ENCODE peak calls at places on chromosome 1, in ten cellular contexts. R is CD8-positive, alpha-beta memory T cell; J is fibroblast of lung; I is pancreas; X is A673; N is keratinocyte; L is tibial nerve; F is foreskin keratinocyte; U is MM.1S; Y is PC-9. M is an unnamed sample. For H3K4me1, the result is how much of the 10 kb centered on the place peaks cover.

GRCh38 chr1:112706505-112707216 is at the start of gene RHOC:
- DNase-seq in R (peak), J (peak), I (peak), X (peak), N (no peak), L (peak), F (no peak), U (peak), Y (peak), M (peak)

GRCh38 chr1:1298861-1299685 is 8.7 kb downstream of the ACAP3 start:
- DNase-seq in R (no peak), J (no peak), I (peak), X (no peak), N (no peak), L (no peak), F (no peak), U (no peak), Y (no peak), M (peak)

GRCh38 chr1:1680912-1681273 is 11.7 kb downstream of the SLC35E2B start:
- DNase-seq in R (no peak), J (no peak), I (peak), X (no peak), N (no peak), L (no peak), F (no peak), U (no peak), Y (no peak), M (peak)

GRCh38 chr1:85047472-85048295 is 616 bp downstream of the MCOLN3 start:
- DNase-seq in R (no peak), J (no peak), I (peak), X (no peak), N (no peak), L (no peak), F (no peak), U (no peak), Y (no peak), M (no peak)

GRCh38 chr1:58997060-58997411 is 213.2 kb upstream of the JUN start:
- DNase-seq in R (no peak), J (no peak), I (no peak), X (no peak), N (no peak), L (no peak), F (no peak), U (no peak), Y (no peak), M (no peak)

GRCh38 chr1:109240158-109241152 is 8.9 kb upstream of the CELSR2 start:
- DNase-seq in R (no peak), J (peak), I (peak), X (peak), N (peak), L (peak), F (peak), U (peak), Y (peak), M (peak)

GRCh38 chr1:200919386-200919785 is 24.7 kb downstream of the INAVA start:
- DNase-seq in R (no peak), J (no peak), I (no peak), X (no peak), N (no peak), L (no peak), F (no peak), U (no peak), Y (no peak), M (no peak)

GRCh38 chr1:94254073-94254810 is 16.9 kb upstream of the ARHGAP29 start:
- DNase-seq in R (no peak), J (no peak), I (no peak), X (no peak), N (no peak), L (no peak), F (no peak), U (no peak), Y (peak), M (no peak)

GRCh38 chr1:38964140-38964548 is 22.5 kb upstream of the RHBDL2 start:
- DNase-seq in R (no peak), J (no peak), I (no peak), X (no peak), N (no peak), L (no peak), F (no peak), U (no peak), Y (no peak), M (peak)

GRCh38 chr1:228343211-228343661 is 63.4 kb downstream of the TRIM11 start:
- DNase-seq in R (no peak), J (no peak), I (peak), X (no peak), N (no peak), L (no peak), F (no peak), U (no peak), Y (no peak), M (no peak)

GRCh38 chr1:208090776-208091291 is 153.3 kb downstream of the PLXNA2 start:
- DNase-seq in R (no peak), J (peak), I (no peak), X (no peak), N (no peak), L (no peak), F (no peak), U (no peak), Y (no peak), M (no peak)

GRCh38 chr1:9746211-9746610 is 77.6 kb downstream of the CLSTN1 start:
- DNase-seq in R (no peak), J (peak), I (no peak), X (no peak), N (no peak), L (no peak), F (no peak), U (no peak), Y (no peak), M (no peak)

GRCh38 chr1:225763815-225764548 is 13.6 kb upstream of the SRP9 start:
- DNase-seq in R (no peak), J (peak), I (no peak), X (no peak), N (no peak), L (no peak), F (no peak), U (no peak), Y (no peak), M (no peak)

GRCh38 chr1:96080925-96081324 is 640.7 kb upstream of the PTBP2 start:
- DNase-seq in R (no peak), J (peak), I (no peak), X (peak), N (no peak), L (no peak), F (no peak), U (no peak), Y (no peak), M (peak)

GRCh38 chr1:179385510-179385909 is 19.7 kb downstream of the AXDND1 start:
- DNase-seq in R (no peak), J (no peak), I (no peak), X (no peak), N (no peak), L (no peak), F (no peak), U (no peak), Y (no peak), M (no peak)

GRCh38 chr1:3858231-3858981 is 1.1 kb downstream of the DFFB start:
- DNase-seq in R (no peak), J (peak), I (peak), X (peak), N (no peak), L (no peak), F (peak), U (no peak), Y (no peak), M (peak)

GRCh38 chr1:16266411-16267118 is 29.6 kb upstream of the CPLANE2 start:
- DNase-seq in R (no peak), J (peak), I (no peak), X (no peak), N (no peak), L (no peak), F (no peak), U (no peak), Y (no peak), M (no peak)

GRCh38 chr1:53260631-53261247 is 22.4 kb upstream of the MAGOH start:
- DNase-seq in R (no peak), J (no peak), I (no peak), X (no peak), N (no peak), L (no peak), F (no peak), U (no peak), Y (no peak), M (no peak)

GRCh38 chr1:210688482-210689233 is 360.0 kb downstream of the HHAT start:
- DNase-seq in R (no peak), J (peak), I (no peak), X (no peak), N (no peak), L (no peak), F (no peak), U (no peak), Y (no peak), M (no peak)

GRCh38 chr1:31562707-31563360 is 13.5 kb upstream of the TINAGL1 start:
- DNase-seq in R (no peak), J (no peak), I (no peak), X (no peak), N (no peak), L (no peak), F (peak), U (no peak), Y (peak), M (no peak)

GRCh38 chr1:91278754-91279153 is 125.9 kb downstream of the HFM1 start:
- DNase-seq in R (no peak), J (peak), I (no peak), X (peak), N (no peak), L (no peak), F (no peak), U (peak), Y (no peak), M (peak)

GRCh38 chr1:8303141-8303540 is 14.8 kb upstream of the SLC45A1 start:
- DNase-seq in R (no peak), J (peak), I (no peak), X (no peak), N (no peak), L (no peak), F (peak), U (no peak), Y (no peak), M (no peak)

GRCh38 chr1:6096243-6097116 is 50.8 kb downstream of the KCNAB2 start:
- DNase-seq in R (no peak), J (no peak), I (peak), X (no peak), N (no peak), L (no peak), F (no peak), U (no peak), Y (no peak), M (no peak)

GRCh38 chr1:163585796-163586195 is 264.0 kb downstream of the NUF2 start:
- DNase-seq in R (no peak), J (no peak), I (no peak), X (no peak), N (no peak), L (no peak), F (no peak), U (no peak), Y (no peak), M (no peak)

GRCh38 chr1:85366391-85366790 is 90.0 kb upstream of the BCL10 start:
- DNase-seq in R (no peak), J (peak), I (no peak), X (peak), N (no peak), L (no peak), F (peak), U (no peak), Y (no peak), M (no peak)

GRCh38 chr1:158121604-158122254 is 59.0 kb upstream of the CD1D start:
- DNase-seq in R (no peak), J (peak), I (no peak), X (peak), N (peak), L (no peak), F (peak), U (peak), Y (peak), M (peak)

GRCh38 chr1:6624712-6625578 is at the start of gene THAP3:
- DNase-seq in R (peak), J (peak), I (peak), X (peak), N (no peak), L (peak), F (peak), U (peak), Y (peak), M (peak)

GRCh38 chr1:158836038-158836437 is 4.9 kb downstream of the MNDA start:
- DNase-seq in R (no peak), J (no peak), I (no peak), X (no peak), N (no peak), L (no peak), F (no peak), U (no peak), Y (no peak), M (no peak)

DNA sequence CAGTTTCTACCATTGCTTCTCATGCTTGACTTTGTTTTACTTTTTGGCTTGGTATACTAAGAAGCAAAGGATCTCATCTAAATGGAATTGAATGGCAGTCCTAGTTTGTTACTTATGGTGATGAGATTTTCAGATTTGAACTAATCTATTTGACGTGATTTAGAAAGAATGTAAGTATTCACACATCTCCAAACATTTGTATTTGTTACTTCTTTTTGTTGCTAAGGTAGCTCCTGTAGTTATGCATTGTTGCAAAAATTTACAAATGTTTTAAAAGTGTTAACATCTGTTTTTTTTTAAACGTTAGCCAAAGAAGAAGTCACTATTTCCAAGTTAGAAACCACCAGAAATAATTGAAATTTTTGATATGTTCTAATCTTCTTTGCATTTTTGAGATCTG is 222.5 kb downstream of the RPS6KC1 start:
- DNase-seq in R (no peak), J (no peak), I (no peak), X (no peak), N (no peak), L (no peak), F (no peak), U (no peak), Y (no peak), M (no peak)
- H3K4me1 ChIP-seq in R (under half), J (under half), I (under half), X (under half), N (under half), L (under half), F (under half), U (under half), Y (under half), M (under half)

DNA sequence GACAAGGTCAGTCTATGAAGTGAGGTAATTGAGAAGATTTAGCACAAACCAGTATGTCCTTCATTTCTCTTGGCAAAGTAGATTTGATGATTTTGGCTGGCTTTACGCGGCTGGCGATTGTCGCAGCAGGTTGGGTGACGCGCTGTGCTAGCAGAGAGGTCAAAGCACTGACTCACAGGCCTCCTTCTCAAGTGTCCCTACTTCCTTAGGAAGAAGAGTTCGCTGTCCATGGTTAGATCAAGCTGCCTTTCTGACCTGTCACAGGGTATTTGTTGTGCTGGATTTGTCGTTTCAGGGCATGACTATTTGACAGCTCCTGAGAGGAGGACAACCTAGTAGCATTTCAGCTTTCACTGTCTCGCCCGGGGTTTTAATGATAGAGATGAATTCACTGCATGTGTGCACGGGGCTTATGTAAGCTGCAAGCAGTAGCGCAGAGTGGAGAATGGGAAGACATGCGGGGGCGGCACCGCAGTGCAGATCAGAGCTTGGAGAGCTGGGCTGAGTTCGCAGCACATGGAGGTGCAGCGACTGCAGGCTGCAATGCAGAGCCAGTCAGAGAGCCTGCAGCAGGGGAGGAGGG is 32.8 kb downstream of the XCL1 start:
- DNase-seq in R (no peak), J (peak), I (no peak), X (no peak), N (no peak), L (no peak), F (no peak), U (no peak), Y (no peak), M (no peak)
- H3K4me1 ChIP-seq in R (under half), J (under half), I (under half), X (under half), N (under half), L (under half), F (under half), U (under half), Y (under half), M (under half)

GRCh38 chr1:40476924-40477679 is at the start of gene ZFP69:
- DNase-seq in R (peak), J (peak), I (peak), X (peak), N (no peak), L (peak), F (peak), U (peak), Y (no peak), M (peak)
- H3K4me1 ChIP-seq in R (under half), J (under half), I (under half), X (under half), N (under half), L (under half), F (under half), U (under half), Y (under half), M (under half)

GRCh38 chr1:23125489-23125888 is 43.2 kb downstream of the LUZP1 start:
- DNase-seq in R (no peak), J (no peak), I (no peak), X (no peak), N (no peak), L (no peak), F (no peak), U (no peak), Y (no peak), M (no peak)

GRCh38 chr1:23122023-23122738 is 46.5 kb downstream of the LUZP1 start:
- DNase-seq in R (no peak), J (peak), I (no peak), X (peak), N (no peak), L (no peak), F (no peak), U (no peak), Y (peak), M (no peak)

GRCh38 chr1:23124259-23125026 is 44.2 kb downstream of the LUZP1 start:
- DNase-seq in R (no peak), J (no peak), I (no peak), X (no peak), N (no peak), L (no peak), F (no peak), U (no peak), Y (no peak), M (no peak)

GRCh38 chr1:23122796-23123195 is 45.9 kb downstream of the LUZP1 start:
- DNase-seq in R (no peak), J (no peak), I (no peak), X (no peak), N (no peak), L (no peak), F (peak), U (no peak), Y (no peak), M (no peak)

DNA sequence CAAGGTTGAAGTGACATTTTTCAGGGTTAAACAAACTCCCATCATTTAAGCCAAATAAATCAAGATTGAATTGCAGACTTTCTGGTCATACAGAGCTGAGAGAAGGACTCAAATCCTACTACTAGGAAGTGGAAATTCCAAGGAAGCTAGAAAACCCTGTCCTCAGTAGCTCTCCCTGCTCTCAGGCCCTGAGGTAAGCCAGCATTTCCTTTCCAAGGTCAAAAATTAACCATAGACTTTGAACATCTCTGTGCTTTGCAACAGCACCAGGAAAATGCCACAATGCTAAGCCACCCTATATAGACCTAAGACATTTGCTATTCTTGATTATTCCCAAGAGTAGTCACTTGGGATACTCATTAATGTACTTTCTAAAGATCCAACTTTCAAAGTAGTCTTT is 45.1 kb downstream of the LUZP1 start:
- DNase-seq in R (no peak), J (no peak), I (no peak), X (no peak), N (no peak), L (no peak), F (no peak), U (no peak), Y (no peak), M (no peak)
- H3K4me1 ChIP-seq in R (under half), J (under half), I (under half), X (under half), N (half or more), L (under half), F (under half), U (under half), Y (under half), M (under half)

GRCh38 chr1:151918156-151918555 is 8.8 kb upstream of the THEM4 start:
- DNase-seq in R (no peak), J (no peak), I (no peak), X (no peak), N (no peak), L (no peak), F (no peak), U (no peak), Y (no peak), M (no peak)
- H3K4me1 ChIP-seq in R (under half), J (under half), I (under half), X (under half), N (under half), L (under half), F (under half), U (under half), Y (half or more), M (half or more)

GRCh38 chr1:21333824-21334213 is 43.6 kb upstream of the ECE1 start:
- DNase-seq in R (no peak), J (no peak), I (no peak), X (no peak), N (no peak), L (no peak), F (no peak), U (no peak), Y (no peak), M (no peak)

GRCh38 chr1:21329209-21329844 is 39.1 kb upstream of the ECE1 start:
- DNase-seq in R (no peak), J (no peak), I (no peak), X (no peak), N (no peak), L (no peak), F (peak), U (no peak), Y (peak), M (no peak)

GRCh38 chr1:21334214-21335087 is 44.2 kb upstream of the ECE1 start:
- DNase-seq in R (peak), J (peak), I (no peak), X (peak), N (no peak), L (peak), F (peak), U (peak), Y (peak), M (peak)

GRCh38 chr1:21332691-21333449 is 42.6 kb upstream of the ECE1 start:
- DNase-seq in R (no peak), J (no peak), I (no peak), X (no peak), N (no peak), L (no peak), F (no peak), U (no peak), Y (no peak), M (no peak)

GRCh38 chr1:21331752-21332480 is 41.7 kb upstream of the ECE1 start:
- DNase-seq in R (no peak), J (no peak), I (no peak), X (no peak), N (no peak), L (no peak), F (no peak), U (no peak), Y (no peak), M (no peak)
- H3K4me1 ChIP-seq in R (half or more), J (under half), I (half or more), X (under half), N (under half), L (half or more), F (under half), U (under half), Y (half or more), M (half or more)